ENCODE peak calls at places on chromosomes 1 and 21, in five cellular contexts. D, V, G, H and W are unnamed samples.

GRCh38 chr21:45454924-45455315 is 50.0 kb downstream of the COL18A1 start:
- DNase-seq in D (no peak), V (no peak), G (no peak), H (no peak), W (no peak)

GRCh38 chr1:167291539-167292195 is 71.0 kb downstream of the POU2F1 start:
- DNase-seq in D (no peak), V (no peak), G (no peak), H (no peak), W (no peak)

GRCh38 chr21:42564561-42564971 is 50.9 kb downstream of the SLC37A1 start:
- DNase-seq in D (no peak), V (peak), G (no peak), H (no peak), W (no peak)

GRCh38 chr1:30045304-30046090 is 677.9 kb downstream of the MATN1 start:
- DNase-seq in D (no peak), V (no peak), G (no peak), H (no peak), W (peak)

GRCh38 chr1:210635108-210635507 is 306.4 kb downstream of the HHAT start:
- DNase-seq in D (no peak), V (no peak), G (no peak), H (no peak), W (no peak)

GRCh38 chr1:42164551-42165420 is at the start of gene GUCA2A:
- DNase-seq in D (no peak), V (no peak), G (no peak), H (no peak), W (no peak)

GRCh38 chr1:216223521-216223920 is 199.7 kb downstream of the USH2A start:
- DNase-seq in D (no peak), V (no peak), G (no peak), H (no peak), W (no peak)

GRCh38 chr21:45030637-45031218 is 43.7 kb upstream of the ADARB1 start:
- DNase-seq in D (no peak), V (no peak), G (no peak), H (no peak), W (no peak)

GRCh38 chr1:902023-902422 is 21.7 kb upstream of the SAMD11 start:
- DNase-seq in D (no peak), V (no peak), G (no peak), H (no peak), W (peak)

GRCh38 chr1:205226868-205227583 is 720 bp upstream of the TMCC2 start:
- DNase-seq in D (peak), V (no peak), G (peak), H (no peak), W (no peak)

GRCh38 chr1:52266507-52266906 is 99.5 kb downstream of the CC2D1B start:
- DNase-seq in D (no peak), V (no peak), G (no peak), H (no peak), W (no peak)

GRCh38 chr1:7584157-7584556 is 186.9 kb upstream of the VAMP3 start:
- DNase-seq in D (no peak), V (no peak), G (no peak), H (no peak), W (no peak)

GRCh38 chr1:171610385-171610784 is 11.7 kb upstream of the MYOCOS start:
- DNase-seq in D (no peak), V (no peak), G (no peak), H (no peak), W (no peak)

GRCh38 chr1:199463521-199464127 is 563.9 kb upstream of the NR5A2 start:
- DNase-seq in D (peak), V (no peak), G (peak), H (no peak), W (no peak)

GRCh38 chr1:68178821-68179490 is 53.4 kb downstream of the WLS start:
- DNase-seq in D (no peak), V (no peak), G (peak), H (no peak), W (no peak)

GRCh38 chr1:86753700-86754099 is 49.3 kb downstream of the SH3GLB1 start:
- DNase-seq in D (no peak), V (no peak), G (peak), H (no peak), W (no peak)

GRCh38 chr1:92095868-92096267 is 15.7 kb downstream of the BTBD8 start:
- DNase-seq in D (peak), V (no peak), G (no peak), H (no peak), W (no peak)

GRCh38 chr1:200022239-200022804 is 5.2 kb upstream of the NR5A2 start:
- DNase-seq in D (no peak), V (no peak), G (no peak), H (no peak), W (no peak)

GRCh38 chr21:16002872-16003466 is 273.2 kb downstream of the USP25 start:
- DNase-seq in D (no peak), V (no peak), G (peak), H (no peak), W (no peak)
- TF ChIP-seq CTCF in D (peak), V (peak), G (peak), H (no peak), W (peak)

GRCh38 chr1:17372955-17373354 is 959 bp downstream of the PADI6 start:
- DNase-seq in D (no peak), V (no peak), G (no peak), H (no peak), W (no peak)
- TF ChIP-seq CTCF in D (no peak), V (no peak), G (no peak), H (no peak), W (no peak)

GRCh38 chr1:27391511-27392095 is 819 bp upstream of the GPR3 start:
- DNase-seq in D (peak), V (peak), G (no peak), H (no peak), W (no peak)

GRCh38 chr1:27392096-27392777 is at the start of gene GPR3:
- DNase-seq in D (peak), V (peak), G (peak), H (peak), W (peak)

GRCh38 chr1:27394282-27394658 is 1.8 kb downstream of the GPR3 start:
- DNase-seq in D (no peak), V (no peak), G (no peak), H (no peak), W (no peak)

GRCh38 chr1:27393641-27394281 is 1.3 kb downstream of the GPR3 start:
- DNase-seq in D (no peak), V (no peak), G (no peak), H (no peak), W (no peak)

GRCh38 chr1:27392778-27393635 is 585 bp downstream of the GPR3 start:
- DNase-seq in D (no peak), V (no peak), G (no peak), H (no peak), W (no peak)
- TF ChIP-seq CTCF in D (no peak), V (no peak), G (no peak), H (no peak), W (peak)

GRCh38 chr21:43876605-43877004 is 11.6 kb downstream of the AGPAT3 start:
- DNase-seq in D (no peak), V (no peak), G (no peak), H (no peak), W (no peak)
- TF ChIP-seq CTCF in D (no peak), V (no peak), G (no peak), H (no peak), W (no peak)

GRCh38 chr1:11352058-11352715 is 79.2 kb downstream of the UBIAD1 start:
- DNase-seq in D (no peak), V (no peak), G (no peak), H (no peak), W (no peak)
- TF ChIP-seq CTCF in D (no peak), V (no peak), G (no peak), H (no peak), W (no peak)